ENCODE peak calls at places on chromosomes 16 and 17, in six cellular contexts. W is fibroblast of lung, B is endothelial cell of umbilical vein, L is GM23338, Y is hepatocyte, Q is OCI-LY7. S is an unnamed sample. For H3K4me1, the result is how much of the 10 kb centered on the place peaks cover.

GRCh38 chr16:69448470-69449193 is 24.2 kb downstream of the CYB5B start:
- DNase-seq in W (peak), B (peak), L (no peak), Y (no peak), Q (no peak), S (no peak)

GRCh38 chr17:61382796-61383688 is 16.6 kb upstream of the TBX2 start:
- DNase-seq in W (no peak), B (no peak), L (no peak), Y (no peak), Q (no peak), S (no peak)

GRCh38 chr17:50280801-50281441 is 6.7 kb downstream of the TMEM92 start:
- DNase-seq in W (no peak), B (no peak), L (no peak), Y (no peak), Q (no peak), S (no peak)

GRCh38 chr16:12767897-12768296 is 35.8 kb downstream of the CPPED1 start:
- DNase-seq in W (no peak), B (peak), L (no peak), Y (no peak), Q (no peak), S (no peak)

GRCh38 chr16:57663917-57664661 is 4.0 kb upstream of the ADGRG3 start:
- DNase-seq in W (no peak), B (no peak), L (no peak), Y (no peak), Q (no peak), S (peak)

GRCh38 chr17:27519550-27519949 is 63.3 kb downstream of the KSR1 start:
- DNase-seq in W (no peak), B (no peak), L (no peak), Y (no peak), Q (no peak), S (no peak)

GRCh38 chr16:48607056-48607825 is 2.7 kb downstream of the N4BP1 start:
- DNase-seq in W (no peak), B (no peak), L (no peak), Y (peak), Q (no peak), S (no peak)

GRCh38 chr17:30950669-30951399 is 20.0 kb upstream of the RNF135 start:
- DNase-seq in W (peak), B (peak), L (no peak), Y (peak), Q (no peak), S (no peak)

GRCh38 chr16:78993342-78993741 is 607.2 kb downstream of the MAF start:
- DNase-seq in W (no peak), B (no peak), L (no peak), Y (peak), Q (no peak), S (no peak)

GRCh38 chr17:13490906-13491502 is 110.7 kb downstream of the HS3ST3A1 start:
- DNase-seq in W (no peak), B (no peak), L (no peak), Y (no peak), Q (no peak), S (no peak)

GRCh38 chr16:7482028-7482427 is 149.4 kb downstream of the RBFOX1 start:
- DNase-seq in W (no peak), B (no peak), L (no peak), Y (no peak), Q (no peak), S (no peak)

GRCh38 chr17:30188211-30188939 is 47.1 kb downstream of the SLC6A4 start:
- DNase-seq in W (no peak), B (no peak), L (no peak), Y (no peak), Q (no peak), S (no peak)

GRCh38 chr17:79276824-79277223 is 202.2 kb downstream of the ENGASE start:
- DNase-seq in W (no peak), B (no peak), L (no peak), Y (no peak), Q (no peak), S (no peak)

GRCh38 chr16:17177242-17177967 is 293.4 kb downstream of the XYLT1 start:
- DNase-seq in W (no peak), B (no peak), L (no peak), Y (peak), Q (no peak), S (no peak)

GRCh38 chr17:71412803-71413202 is 708.0 kb upstream of the SOX9 start:
- DNase-seq in W (peak), B (no peak), L (no peak), Y (peak), Q (peak), S (peak)

GRCh38 chr16:85286970-85287814 is 174.9 kb upstream of the CIBAR2 start:
- DNase-seq in W (peak), B (no peak), L (no peak), Y (no peak), Q (no peak), S (no peak)

GRCh38 chr17:60248618-60249516 is 99.1 kb downstream of the CA4 start:
- DNase-seq in W (no peak), B (peak), L (no peak), Y (no peak), Q (no peak), S (no peak)

GRCh38 chr17:12958786-12959185 is 59.0 kb downstream of the ELAC2 start:
- DNase-seq in W (no peak), B (no peak), L (no peak), Y (no peak), Q (no peak), S (no peak)

GRCh38 chr17:63827801-63828221 is 348 bp upstream of the FTSJ3 start:
- DNase-seq in W (no peak), B (no peak), L (no peak), Y (no peak), Q (peak), S (peak)

GRCh38 chr16:67884684-67885083 is at the start of gene NRN1L:
- DNase-seq in W (peak), B (no peak), L (peak), Y (peak), Q (no peak), S (no peak)

GRCh38 chr16:68445458-68445857 is 2.9 kb downstream of the SMPD3 start:
- DNase-seq in W (peak), B (peak), L (peak), Y (no peak), Q (peak), S (peak)

GRCh38 chr17:63258785-63259184 is 187.3 kb downstream of the CYB561 start:
- DNase-seq in W (no peak), B (no peak), L (no peak), Y (no peak), Q (no peak), S (no peak)

GRCh38 chr16:84833542-84834402 is 14.0 kb downstream of the CRISPLD2 start:
- DNase-seq in W (peak), B (no peak), L (no peak), Y (no peak), Q (no peak), S (no peak)

GRCh38 chr16:4373356-4373908 is 1.8 kb downstream of the VASN start:
- DNase-seq in W (no peak), B (no peak), L (no peak), Y (no peak), Q (no peak), S (no peak)

GRCh38 chr16:15843635-15844279 is 13.1 kb downstream of the MYH11 start:
- DNase-seq in W (no peak), B (no peak), L (no peak), Y (no peak), Q (no peak), S (no peak)

GRCh38 chr16:16861546-16861945 is 482.6 kb downstream of the NPIPA7 start:
- DNase-seq in W (peak), B (no peak), L (peak), Y (peak), Q (peak), S (peak)

GRCh38 chr16:860891-861290 is 60.4 kb upstream of the GNG13 start:
- DNase-seq in W (no peak), B (no peak), L (no peak), Y (no peak), Q (no peak), S (no peak)

GRCh38 chr16:75099738-75100615 is 16.6 kb downstream of the LDHD start:
- DNase-seq in W (no peak), B (peak), L (no peak), Y (no peak), Q (peak), S (no peak)

GRCh38 chr16:75104836-75105235 is 11.7 kb downstream of the LDHD start:
- DNase-seq in W (no peak), B (no peak), L (no peak), Y (no peak), Q (no peak), S (no peak)

GRCh38 chr16:75103994-75104393 is 12.6 kb downstream of the LDHD start:
- DNase-seq in W (no peak), B (no peak), L (no peak), Y (no peak), Q (no peak), S (no peak)

GRCh38 chr16:75105306-75106061 is 11.1 kb downstream of the LDHD start:
- DNase-seq in W (peak), B (no peak), L (no peak), Y (peak), Q (peak), S (peak)

GRCh38 chr16:75102595-75102994 is 14.0 kb downstream of the LDHD start:
- DNase-seq in W (no peak), B (no peak), L (no peak), Y (no peak), Q (no peak), S (no peak)
- H3K4me1 ChIP-seq in W (under half), B (under half), L (under half), Y (under half), Q (half or more), S (under half)

GRCh38 chr17:75033346-75034235 is 13.2 kb downstream of the ATP5PD start:
- DNase-seq in W (peak), B (peak), L (peak), Y (peak), Q (peak), S (peak)

GRCh38 chr17:75032896-75033294 is 13.9 kb downstream of the ATP5PD start:
- DNase-seq in W (peak), B (peak), L (no peak), Y (no peak), Q (no peak), S (no peak)

GRCh38 chr17:75034236-75034908 is 12.4 kb downstream of the ATP5PD start:
- DNase-seq in W (peak), B (peak), L (peak), Y (peak), Q (peak), S (peak)

GRCh38 chr17:75030161-75030560 is 16.6 kb downstream of the ATP5PD start:
- DNase-seq in W (no peak), B (no peak), L (no peak), Y (no peak), Q (no peak), S (no peak)

DNA sequence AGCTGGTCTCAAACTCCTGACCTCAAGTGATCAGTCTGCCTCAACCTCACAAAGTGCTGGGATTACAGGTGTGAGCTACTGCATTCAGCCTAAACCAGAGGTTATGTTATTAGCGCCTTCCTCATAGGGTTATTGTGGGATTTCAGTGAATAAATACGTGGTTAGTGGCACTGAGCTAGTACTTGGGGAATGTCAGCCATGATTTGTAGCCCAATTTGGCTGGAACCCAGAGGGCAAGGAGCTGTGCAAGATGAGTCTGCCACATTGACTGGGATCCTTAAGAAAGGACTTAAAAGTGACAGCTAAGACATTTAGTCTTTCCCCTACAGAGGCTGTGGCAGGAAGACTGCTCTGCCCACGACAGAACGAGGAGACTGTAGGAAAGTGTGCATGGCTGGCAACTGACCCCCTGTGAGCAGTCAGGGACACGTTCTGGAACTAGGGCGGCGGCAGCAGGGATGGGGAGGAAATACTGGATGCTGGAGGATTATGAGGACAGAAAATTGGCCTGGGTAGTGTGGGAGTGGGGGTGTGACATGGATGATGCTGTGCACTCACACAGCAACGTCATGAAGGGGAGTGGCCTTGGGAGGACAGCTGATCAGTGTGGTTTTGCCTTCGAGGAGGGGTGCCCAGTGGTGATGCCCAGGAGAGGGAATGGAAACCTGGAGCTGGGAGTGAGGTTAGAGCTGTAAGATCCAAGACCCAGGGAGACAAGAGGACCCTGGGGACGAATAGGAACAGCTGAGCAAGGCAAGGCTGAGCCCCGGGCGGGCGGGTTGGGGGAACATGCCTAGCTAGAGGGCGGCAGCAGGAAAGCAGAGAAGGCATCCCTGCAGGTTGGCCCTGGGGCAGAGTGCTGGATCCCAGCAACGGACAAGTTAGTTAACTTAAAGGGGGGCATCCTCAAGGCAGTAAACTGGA is 14.5 kb downstream of the ATP5PD start:
- DNase-seq in W (peak), B (peak), L (peak), Y (peak), Q (no peak), S (peak)
- H3K4me2 ChIP-seq in W (peak), B (peak), L (peak), Y (peak), Q (peak), S (peak)

DNA sequence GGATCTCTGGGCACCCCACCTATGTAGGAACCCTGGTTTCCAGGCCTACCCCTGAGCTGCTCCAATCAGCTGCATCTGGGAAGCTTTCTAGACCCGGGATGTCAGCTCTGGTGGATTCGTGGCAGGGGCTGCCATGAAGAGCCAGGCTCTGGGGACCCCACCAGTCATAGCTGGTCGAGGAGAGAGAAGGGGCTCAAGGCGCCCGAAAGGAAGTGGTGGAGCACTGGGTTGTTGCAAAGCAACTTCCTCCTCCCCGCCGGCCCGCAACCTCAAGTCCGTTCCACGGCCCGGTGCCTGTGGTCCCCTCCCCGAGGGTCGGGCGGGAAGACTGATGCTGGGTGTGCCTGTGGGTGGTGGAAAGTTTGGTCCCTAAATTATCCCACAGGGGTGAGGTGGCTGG is 10.2 kb downstream of the TBKBP1 start:
- DNase-seq in W (no peak), B (no peak), L (peak), Y (no peak), Q (peak), S (no peak)
- H3K4me1 ChIP-seq in W (under half), B (under half), L (under half), Y (under half), Q (under half), S (under half)

DNA sequence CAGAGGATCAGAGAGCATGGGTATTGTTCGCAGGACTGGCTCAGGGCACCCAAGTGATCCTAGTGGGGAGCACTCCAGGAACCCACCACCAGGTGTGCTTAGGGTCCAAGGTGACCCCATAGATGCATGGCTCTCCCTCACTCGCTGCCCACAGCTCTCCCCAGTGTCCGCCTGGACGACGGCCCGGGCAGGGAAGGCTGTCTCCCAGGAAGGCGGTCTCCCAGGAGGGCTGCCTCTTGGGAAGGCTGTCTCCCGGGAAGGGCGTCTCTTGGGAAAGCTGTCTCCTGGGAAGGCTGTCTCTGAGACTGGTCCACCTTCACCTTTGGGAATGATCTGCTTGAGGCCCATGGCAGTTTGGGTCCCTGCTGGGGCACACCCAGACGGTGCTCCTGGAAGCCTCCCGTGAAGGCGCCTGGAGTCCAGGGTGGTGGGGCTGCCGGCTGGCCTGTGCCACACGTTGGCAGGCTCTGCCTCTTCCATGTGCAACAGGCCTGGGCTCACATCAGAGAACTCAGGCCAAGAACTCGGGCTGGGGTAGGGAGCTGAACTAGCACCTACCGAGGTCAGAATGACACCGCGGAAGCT is 5.0 kb downstream of the ECI1 start:
- DNase-seq in W (no peak), B (no peak), L (no peak), Y (no peak), Q (no peak), S (no peak)
- H3K4me2 ChIP-seq in W (no peak), B (no peak), L (no peak), Y (no peak), Q (no peak), S (no peak)

DNA sequence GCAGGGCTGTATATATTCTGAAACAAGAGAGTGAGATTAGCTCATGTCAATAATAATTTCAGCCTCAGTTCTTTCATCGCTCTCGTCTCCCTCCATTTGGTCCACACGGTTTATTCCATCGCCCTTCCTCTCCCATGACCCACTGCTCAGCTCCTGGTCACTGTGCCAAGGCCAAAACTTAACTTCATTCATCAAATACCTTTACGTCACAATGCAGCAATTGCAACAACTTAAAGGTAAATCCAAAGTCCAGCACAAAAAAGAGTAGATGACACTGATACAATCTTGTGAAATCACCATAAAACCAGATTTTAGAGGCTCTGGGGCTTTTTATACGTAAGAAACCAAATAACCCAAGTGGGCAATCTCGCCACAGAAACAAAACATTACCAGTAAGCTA is 72.0 kb downstream of the ANKRD11 start:
- DNase-seq in W (no peak), B (no peak), L (no peak), Y (no peak), Q (no peak), S (no peak)
- H3K4me1 ChIP-seq in W (under half), B (under half), L (under half), Y (under half), Q (under half), S (under half)